ENCODE peak calls at places on chromosomes 11 and 22, in four cellular contexts. U is nephron progenitor cell, E is left ventricle myocardium inferior, V is bronchial epithelial cell. K is an unnamed sample.

GRCh38 chr11:9849384-9849783 is 185.5 kb downstream of the SWAP70 start:
- DNase-seq in E (no peak), V (no peak), U (no peak), K (no peak)

GRCh38 chr11:64876835-64877341 is 1.5 kb downstream of the EHD1 start:
- DNase-seq in E (no peak), V (no peak), U (peak; percentile 56), K (no peak)

GRCh38 chr22:25928038-25928437 is 186.1 kb downstream of the MYO18B start:
- DNase-seq in E (no peak), U (no peak), V (no peak), K (no peak)

GRCh38 chr11:2975594-2975993 is 16.5 kb downstream of the NAP1L4 start:
- DNase-seq in V (peak; percentile 47), E (no peak), U (no peak), K (no peak)

GRCh38 chr11:19506803-19507466 is 205.7 kb upstream of the NAV2 start:
- DNase-seq in V (no peak), U (no peak), E (no peak), K (no peak)

GRCh38 chr11:59698506-59698905 is 15.1 kb downstream of the OR10V1 start:
- DNase-seq in V (no peak), E (no peak), U (no peak), K (no peak)

GRCh38 chr22:32999039-32999861 is 58.9 kb downstream of the SYN3 start:
- DNase-seq in U (no peak), E (no peak), V (no peak), K (no peak)

GRCh38 chr11:85736121-85736520 is 50.1 kb upstream of the CCDC89 start:
- DNase-seq in E (no peak), V (no peak), U (no peak), K (no peak)

GRCh38 chr11:13760115-13760514 is 91.6 kb downstream of the FAR1 start:
- DNase-seq in V (peak; percentile 51), E (no peak), U (no peak), K (no peak)

GRCh38 chr11:74714904-74715303 is 16.3 kb downstream of the CHRDL2 start:
- DNase-seq in E (no peak), V (no peak), U (no peak), K (no peak)

GRCh38 chr11:122317337-122317736 is 201.3 kb upstream of the BLID start:
- DNase-seq in E (no peak), U (no peak), V (no peak), K (no peak)

GRCh38 chr11:43649501-43649900 is 31.0 kb upstream of the HSD17B12 start:
- DNase-seq in U (no peak), E (no peak), V (no peak), K (no peak)
- TF ChIP-seq CTCF in U (no peak), E (no peak), V (no peak), K (no peak)

GRCh38 chr11:112555491-112556364 is 295.1 kb upstream of the PLET1 start:
- DNase-seq in E (peak; percentile 48), V (peak; percentile 23), U (peak; percentile 79), K (peak; percentile 29)
- TF ChIP-seq CTCF in E (peak; percentile 77), V (peak; percentile 81), U (peak; percentile 72), K (peak; percentile 64)

GRCh38 chr11:75950141-75950540 is 135.1 kb downstream of the UVRAG start:
- DNase-seq in V (no peak), E (no peak), U (no peak), K (no peak)
- TF ChIP-seq CTCF in V (no peak), E (no peak), U (no peak), K (no peak)

DNA sequence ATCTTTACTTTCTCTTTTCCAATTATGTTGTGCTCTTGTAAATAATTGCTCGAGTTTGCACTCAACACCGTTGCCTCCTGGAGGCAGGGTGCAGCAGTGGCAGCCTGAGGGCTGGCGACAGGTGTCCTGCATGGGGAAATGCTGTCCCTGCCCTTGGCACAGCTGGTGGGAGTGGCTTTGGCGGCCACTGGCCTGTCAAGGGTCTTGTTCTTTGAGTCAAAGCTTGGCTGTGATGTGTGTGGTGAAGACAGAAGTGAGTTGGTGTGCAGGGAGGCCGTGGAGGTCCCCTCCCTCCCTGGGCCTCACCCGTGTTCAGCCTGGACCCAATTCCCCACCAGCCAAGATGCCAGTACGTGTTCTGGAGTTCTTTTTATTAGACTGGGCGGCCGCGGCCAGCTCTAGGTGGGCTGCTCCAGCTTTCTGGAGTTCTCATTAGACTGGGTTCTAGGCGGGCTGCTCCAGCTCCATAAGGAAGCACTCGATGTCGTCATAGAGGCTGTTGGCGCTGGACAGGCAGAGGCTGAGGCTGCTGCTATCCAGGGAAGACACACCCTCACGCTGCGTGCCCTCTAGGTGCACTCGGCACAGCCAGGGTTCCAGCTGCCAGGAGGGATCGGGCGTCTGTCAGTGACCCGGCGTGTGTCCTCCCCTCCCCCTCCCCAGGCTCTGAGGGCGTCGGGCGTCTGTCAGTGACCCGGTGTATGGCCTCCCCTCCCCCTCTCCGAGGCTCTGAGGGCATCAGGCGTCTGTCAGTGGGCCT is 3.4 kb downstream of the IRF7 start:
- DNase-seq in E (no peak), V (no peak), U (no peak), K (no peak)
- TF ChIP-seq CTCF in E (no peak), V (peak; percentile 31), U (no peak), K (no peak)

GRCh38 chr22:17158176-17158567 is 905 bp downstream of the HDHD5 start:
- DNase-seq in V (no peak), E (no peak), U (no peak), K (no peak)
- TF ChIP-seq CTCF in V (no peak), E (no peak), U (no peak), K (no peak)

K was measured in tibial artery.